ENCODE peak calls at places on chromosomes 1 and 21, in five cellular contexts. G is NCI-H748 treated with DMSO at 0.1 percent for 48 hours; W is central memory CD8-positive, alpha-beta T cell; Y is activated CD4-positive, alpha-beta T cell treated with anti-CD3 and anti-CD28 coated beads, Interleukin-2, amount 50 U/mL, for 1 hour; B is memory B cell. O is an unnamed sample.

GRCh38 chr21:46099476-46099875 is 1.6 kb downstream of the COL6A2 start:
- DNase-seq in G (no peak), W (peak), Y (no peak), B (no peak), O (no peak)

GRCh38 chr21:42112223-42112622 is 41.1 kb downstream of the UMODL1 start:
- DNase-seq in G (no peak), W (no peak), Y (no peak), B (no peak), O (no peak)

GRCh38 chr1:189899686-189900495 is 577.8 kb downstream of the BRINP3 start:
- DNase-seq in G (peak), W (no peak), Y (no peak), B (no peak), O (no peak)

GRCh38 chr1:36222481-36223372 is 1.5 kb upstream of the THRAP3 start:
- DNase-seq in G (no peak), W (no peak), Y (no peak), B (no peak), O (no peak)

GRCh38 chr1:22216210-22216883 is 73.5 kb upstream of the WNT4 start:
- DNase-seq in G (no peak), W (no peak), Y (no peak), B (no peak), O (no peak)

GRCh38 chr1:37474697-37475379 is 458 bp downstream of the ZC3H12A start:
- DNase-seq in G (no peak), W (no peak), Y (no peak), B (no peak), O (no peak)

GRCh38 chr1:34128186-34128889 is 36.7 kb downstream of the CSMD2 start:
- DNase-seq in G (no peak), W (no peak), Y (no peak), B (no peak), O (no peak)

GRCh38 chr21:31117046-31117916 is 79.0 kb upstream of the KRTAP19-8 start:
- DNase-seq in G (no peak), W (no peak), Y (no peak), B (no peak), O (no peak)

GRCh38 chr21:33674226-33674625 is 31.9 kb downstream of the ITSN1 start:
- DNase-seq in G (no peak), W (no peak), Y (no peak), B (no peak), O (no peak)

GRCh38 chr1:18021242-18021641 is 86.4 kb upstream of the IGSF21 start:
- DNase-seq in G (no peak), W (no peak), Y (no peak), B (no peak), O (no peak)

GRCh38 chr21:32257952-32258785 is 20.7 kb downstream of the MIS18A start:
- DNase-seq in G (peak), W (no peak), Y (peak), B (peak), O (peak)

GRCh38 chr1:228851196-228851595 is 115.9 kb downstream of the RHOU start:
- DNase-seq in G (no peak), W (no peak), Y (no peak), B (no peak), O (no peak)

GRCh38 chr1:7703321-7704213 is 67.5 kb upstream of the VAMP3 start:
- DNase-seq in G (peak), W (no peak), Y (peak), B (no peak), O (no peak)

O was measured in GM18507.